ENCODE peak calls at places on chromosomes 1 and 21, in four cellular contexts. One of them, this sample, is unnamed.

GRCh38 chr1:208061627-208062026 is 150.7 kb upstream of the CD34 start:
- DNase-seq in BE2C: no peak
- DNase-seq in NB4: no peak
- DNase-seq in heart right ventricle: no peak
- DNase-seq in this sample: no peak

GRCh38 chr1:89757532-89757931 is 63.3 kb upstream of the LRRC8D start:
- DNase-seq in heart right ventricle: peak; percentile 39
- DNase-seq in BE2C: no peak
- DNase-seq in NB4: peak; percentile 99
- DNase-seq in this sample: peak; percentile 96

GRCh38 chr1:209597496-209597895 is 14.0 kb downstream of the CAMK1G start:
- DNase-seq in BE2C: no peak
- DNase-seq in NB4: no peak
- DNase-seq in heart right ventricle: no peak
- DNase-seq in this sample: no peak

GRCh38 chr1:44811714-44812151 is 3.4 kb downstream of the BTBD19 start:
- DNase-seq in NB4: peak; percentile 20
- DNase-seq in BE2C: peak; percentile 57
- DNase-seq in heart right ventricle: peak; percentile 21
- DNase-seq in this sample: no peak

GRCh38 chr1:103509235-103509634 is 16.3 kb upstream of the RNPC3 start:
- DNase-seq in BE2C: no peak
- DNase-seq in heart right ventricle: no peak
- DNase-seq in NB4: no peak
- DNase-seq in this sample: peak; percentile 54

GRCh38 chr1:8211620-8212442 is 106.1 kb upstream of the SLC45A1 start:
- DNase-seq in heart right ventricle: no peak
- DNase-seq in NB4: peak; percentile 91
- DNase-seq in BE2C: no peak
- DNase-seq in this sample: peak; percentile 46

GRCh38 chr1:23964790-23965740 is 5.4 kb downstream of the PNRC2 start:
- DNase-seq in heart right ventricle: no peak
- DNase-seq in BE2C: no peak
- DNase-seq in NB4: no peak
- DNase-seq in this sample: no peak

GRCh38 chr1:39631361-39632331 is 7.8 kb downstream of the HEYL start:
- DNase-seq in BE2C: no peak
- DNase-seq in heart right ventricle: no peak
- DNase-seq in NB4: no peak
- DNase-seq in this sample: no peak

GRCh38 chr1:114353233-114353632 is 157.8 kb downstream of the TRIM33 start:
- DNase-seq in heart right ventricle: peak; percentile 65
- DNase-seq in BE2C: peak; percentile 54
- DNase-seq in NB4: peak; percentile 4
- DNase-seq in this sample: no peak

GRCh38 chr21:41360072-41360821 is 1.6 kb upstream of the MX2 start:
- DNase-seq in NB4: no peak
- DNase-seq in heart right ventricle: no peak
- DNase-seq in BE2C: no peak
- DNase-seq in this sample: no peak

GRCh38 chr1:33346921-33347649 is 26.2 kb upstream of the A3GALT2 start:
- DNase-seq in NB4: peak; percentile 80
- DNase-seq in heart right ventricle: no peak
- DNase-seq in BE2C: no peak
- DNase-seq in this sample: peak; percentile 22